ENCODE peak calls at places on chromosomes 12 and 14, in six cellular contexts. M is breast epithelium, R is body of pancreas, W is HCT116, N is epithelial cell of esophagus, H is neural crest cell. S is an unnamed sample.

GRCh38 chr12:98955284-98955683 is 310.2 kb downstream of the APAF1 start:
- DNase-seq in M (no peak), R (no peak), W (peak), N (peak), H (no peak), S (no peak)

GRCh38 chr14:104723651-104724406 is at the start of gene ADSS1:
- DNase-seq in M (no peak), R (peak), W (no peak), N (peak), H (peak), S (no peak)

GRCh38 chr12:107027304-107028053 is 40.5 kb upstream of the MTERF2 start:
- DNase-seq in M (no peak), R (no peak), W (peak), N (peak), H (no peak), S (no peak)

GRCh38 chr12:27463826-27464554 is 17.5 kb downstream of the SMCO2 start:
- DNase-seq in M (no peak), R (peak), W (no peak), N (no peak), H (no peak), S (no peak)

GRCh38 chr14:69427596-69427995 is 29.1 kb downstream of the SLC39A9 start:
- DNase-seq in M (no peak), R (no peak), W (no peak), N (peak), H (no peak), S (no peak)

GRCh38 chr14:30330452-30330851 is 228.5 kb upstream of the G2E3 start:
- DNase-seq in M (no peak), R (no peak), W (peak), N (peak), H (no peak), S (no peak)

GRCh38 chr14:92607702-92608429 is 94.3 kb downstream of the RIN3 start:
- DNase-seq in M (no peak), R (no peak), W (no peak), N (peak), H (no peak), S (no peak)

GRCh38 chr12:60947533-60947932 is 1312.7 kb upstream of the USP15 start:
- DNase-seq in M (no peak), R (no peak), W (no peak), N (no peak), H (no peak), S (no peak)

GRCh38 chr12:1691123-1692007 is 495 bp downstream of the ADIPOR2 start:
- DNase-seq in M (no peak), R (no peak), W (no peak), N (peak), H (no peak), S (peak)

GRCh38 chr12:7961395-7962188 is 25.6 kb upstream of the SLC2A3 start:
- DNase-seq in M (no peak), R (no peak), W (no peak), N (no peak), H (no peak), S (no peak)

GRCh38 chr12:27334052-27334720 is 1.6 kb downstream of the BMAL2 start:
- DNase-seq in M (no peak), R (no peak), W (no peak), N (peak), H (no peak), S (no peak)

GRCh38 chr12:79125358-79125757 is 260.8 kb downstream of the SYT1 start:
- DNase-seq in M (no peak), R (no peak), W (no peak), N (no peak), H (no peak), S (no peak)

GRCh38 chr12:67047634-67048033 is 221.5 kb upstream of the CAND1 start:
- DNase-seq in M (no peak), R (no peak), W (no peak), N (no peak), H (no peak), S (no peak)

GRCh38 chr12:91685917-91686316 is 459.7 kb downstream of the BTG1 start:
- DNase-seq in M (no peak), R (no peak), W (peak), N (peak), H (no peak), S (no peak)

GRCh38 chr12:126588586-126589249 is 1523.5 kb downstream of the AACS start:
- DNase-seq in M (no peak), R (no peak), W (no peak), N (no peak), H (no peak), S (no peak)

GRCh38 chr12:124422570-124423523 is 128.0 kb downstream of the RFLNA start:
- DNase-seq in M (peak), R (peak), W (peak), N (peak), H (no peak), S (no peak)

GRCh38 chr12:88570103-88570502 is 10.2 kb downstream of the KITLG start:
- DNase-seq in M (no peak), R (no peak), W (no peak), N (peak), H (no peak), S (no peak)

GRCh38 chr12:57564178-57564740 is 14.4 kb downstream of the KIF5A start:
- DNase-seq in M (no peak), R (no peak), W (no peak), N (no peak), H (no peak), S (no peak)

GRCh38 chr14:77311217-77311616 is 9.5 kb downstream of the POMT2 start:
- DNase-seq in M (no peak), R (no peak), W (no peak), N (peak), H (no peak), S (no peak)

GRCh38 chr12:117803013-117803412 is 165.8 kb downstream of the KSR2 start:
- DNase-seq in M (no peak), R (peak), W (no peak), N (peak), H (no peak), S (no peak)

GRCh38 chr12:28253175-28253641 is 63.0 kb downstream of the CCDC91 start:
- DNase-seq in M (no peak), R (no peak), W (no peak), N (peak), H (no peak), S (no peak)

GRCh38 chr12:52566847-52567291 is 6.8 kb downstream of the KRT74 start:
- DNase-seq in M (no peak), R (no peak), W (no peak), N (no peak), H (no peak), S (no peak)

GRCh38 chr14:96205994-96206392 is 1.4 kb downstream of the BDKRB2 start:
- DNase-seq in M (no peak), R (no peak), W (no peak), N (no peak), H (no peak), S (no peak)

GRCh38 chr12:32847287-32847686 is 49.3 kb downstream of the PKP2 start:
- DNase-seq in M (no peak), R (no peak), W (no peak), N (no peak), H (no peak), S (no peak)

GRCh38 chr12:66629138-66629880 is 49.6 kb downstream of the GRIP1 start:
- DNase-seq in M (no peak), R (no peak), W (no peak), N (no peak), H (no peak), S (no peak)

GRCh38 chr12:126819554-126819953 is 1447.4 kb upstream of the TMEM132C start:
- DNase-seq in M (no peak), R (no peak), W (no peak), N (no peak), H (no peak), S (no peak)

GRCh38 chr14:91947196-91948184 is at the start of gene FBLN5:
- DNase-seq in M (no peak), R (peak), W (no peak), N (peak), H (no peak), S (peak)

GRCh38 chr14:101216725-101217463 is 313.4 kb upstream of the RTL1 start:
- DNase-seq in M (no peak), R (no peak), W (no peak), N (no peak), H (no peak), S (peak)

GRCh38 chr14:104794641-104795467 is 694 bp downstream of the AKT1 start:
- DNase-seq in M (no peak), R (peak), W (no peak), N (peak), H (no peak), S (no peak)

GRCh38 chr12:77225373-77225772 is 160.0 kb upstream of the E2F7 start:
- DNase-seq in M (no peak), R (no peak), W (no peak), N (no peak), H (no peak), S (no peak)

GRCh38 chr12:48681416-48681737 is 661 bp downstream of the KANSL2 start:
- DNase-seq in M (no peak), R (no peak), W (no peak), N (no peak), H (no peak), S (no peak)

GRCh38 chr14:65044596-65044959 is 57.7 kb downstream of the MAX start:
- DNase-seq in M (no peak), R (no peak), W (no peak), N (no peak), H (no peak), S (no peak)

DNA sequence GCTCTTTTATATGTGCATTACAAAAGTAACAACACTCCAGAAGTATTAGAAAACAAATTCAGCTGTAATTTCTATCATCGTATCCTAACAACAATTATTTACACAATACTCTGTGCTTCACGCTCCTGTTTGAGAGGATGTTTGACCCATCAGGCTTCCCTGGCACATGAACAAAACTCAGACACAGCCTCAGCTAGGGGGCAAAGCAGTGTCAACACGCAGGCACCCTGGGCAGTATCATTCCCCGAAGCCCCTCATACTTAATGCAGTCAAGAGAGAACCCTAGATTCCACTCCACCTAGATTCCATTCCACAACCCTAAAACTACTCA is 15.4 kb downstream of the MANSC1 start:
- DNase-seq in M (no peak), R (no peak), W (no peak), N (no peak), H (no peak), S (no peak)
- TF ChIP-seq CTCF in M (no peak), R (no peak), W (no peak), N (no peak), H (peak), S (peak)

DNA sequence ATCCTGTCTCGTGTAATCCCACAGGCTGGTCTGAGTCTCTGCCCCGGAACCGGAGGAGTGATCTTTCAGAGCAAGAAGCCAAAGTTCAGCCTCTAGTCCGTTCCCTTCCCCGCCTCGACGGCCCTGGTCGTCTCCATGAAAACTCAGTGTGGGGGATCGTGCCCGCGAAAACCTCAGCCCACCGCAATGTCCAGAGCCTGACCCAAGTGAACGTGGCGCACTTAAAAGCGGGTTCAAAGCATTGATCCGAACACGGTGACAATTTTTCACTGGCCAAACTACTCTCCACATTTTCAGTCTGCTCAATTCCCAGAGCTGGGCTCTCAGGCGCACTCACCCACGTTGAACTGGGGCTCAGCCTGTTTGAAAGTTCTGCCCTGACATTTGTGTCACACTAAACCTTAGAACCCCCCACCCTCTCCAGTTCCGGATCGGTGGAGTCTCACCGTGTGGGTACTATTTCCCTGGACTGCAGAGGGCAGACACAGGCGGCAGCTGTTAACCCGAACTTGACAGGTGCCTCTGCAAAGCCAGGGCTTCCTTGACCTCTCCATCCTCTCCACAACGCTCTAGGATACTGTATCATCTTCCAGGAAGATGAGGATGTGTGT is 883 bp upstream of the PRICKLE1 start:
- DNase-seq in M (no peak), R (peak), W (no peak), N (peak), H (no peak), S (no peak)
- TF ChIP-seq CTCF in M (no peak), R (no peak), W (no peak), N (peak), H (no peak), S (no peak)

GRCh38 chr12:56223571-56224101 is 506 bp upstream of the NABP2 start:
- DNase-seq in M (no peak), R (no peak), W (no peak), N (no peak), H (no peak), S (no peak)

GRCh38 chr12:56220611-56221232 is 1.0 kb downstream of the RNF41 start:
- DNase-seq in M (no peak), R (no peak), W (no peak), N (peak), H (no peak), S (no peak)

GRCh38 chr12:56221233-56221756 is 427 bp downstream of the RNF41 start:
- DNase-seq in M (peak), R (peak), W (no peak), N (peak), H (peak), S (no peak)

GRCh38 chr12:56222531-56222895 is 791 bp upstream of the RNF41 start:
- DNase-seq in M (no peak), R (no peak), W (no peak), N (no peak), H (no peak), S (no peak)

GRCh38 chr12:56221757-56222530 is at the start of gene RNF41:
- DNase-seq in M (peak), R (peak), W (peak), N (peak), H (peak), S (peak)
- TF ChIP-seq CTCF in M (no peak), R (peak), W (no peak), N (no peak), H (no peak), S (peak)

GRCh38 chr14:37591311-37591940 is 3.6 kb downstream of the FOXA1 start:
- DNase-seq in M (no peak), R (no peak), W (no peak), N (peak), H (no peak), S (no peak)
- TF ChIP-seq CTCF in M (peak), R (no peak), W (no peak), N (no peak), H (peak), S (peak)

GRCh38 chr14:90299408-90299807 is 32.3 kb downstream of the NRDE2 start:
- DNase-seq in M (no peak), R (no peak), W (no peak), N (no peak), H (no peak), S (no peak)
- TF ChIP-seq CTCF in M (no peak), R (no peak), W (no peak), N (no peak), H (no peak), S (no peak)

DNA sequence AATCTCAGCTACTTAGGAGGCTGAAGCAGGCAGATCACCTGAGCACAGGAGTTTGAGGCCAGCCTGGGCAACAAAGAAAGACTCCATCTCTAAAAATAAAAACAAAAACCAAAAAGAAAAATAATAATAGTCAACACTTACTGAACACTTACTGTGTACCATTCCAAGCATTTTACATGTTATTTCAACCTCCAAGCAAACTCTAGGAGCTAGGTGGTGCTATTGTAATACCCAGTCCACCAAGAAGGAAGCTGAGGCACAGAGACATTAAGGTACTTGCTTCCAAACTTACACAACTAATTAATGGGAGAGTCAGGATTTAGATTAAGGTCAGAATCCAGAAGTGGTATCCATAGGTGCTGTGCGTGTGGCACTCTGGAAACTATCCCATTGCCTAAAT is 13.7 kb upstream of the OR6J1 start:
- DNase-seq in M (no peak), R (no peak), W (no peak), N (peak), H (no peak), S (no peak)
- TF ChIP-seq CTCF in M (no peak), R (peak), W (peak), N (peak), H (no peak), S (peak)

GRCh38 chr12:114018669-114019068 is 52.5 kb upstream of the RBM19 start:
- DNase-seq in M (no peak), R (no peak), W (no peak), N (peak), H (no peak), S (no peak)
- TF ChIP-seq CTCF in M (no peak), R (no peak), W (no peak), N (no peak), H (no peak), S (no peak)

GRCh38 chr12:94148841-94149780 is 734 bp downstream of the PLXNC1 start:
- DNase-seq in M (no peak), R (peak), W (no peak), N (peak), H (no peak), S (peak)
- TF ChIP-seq CTCF in M (no peak), R (no peak), W (no peak), N (no peak), H (peak), S (peak)

DNA sequence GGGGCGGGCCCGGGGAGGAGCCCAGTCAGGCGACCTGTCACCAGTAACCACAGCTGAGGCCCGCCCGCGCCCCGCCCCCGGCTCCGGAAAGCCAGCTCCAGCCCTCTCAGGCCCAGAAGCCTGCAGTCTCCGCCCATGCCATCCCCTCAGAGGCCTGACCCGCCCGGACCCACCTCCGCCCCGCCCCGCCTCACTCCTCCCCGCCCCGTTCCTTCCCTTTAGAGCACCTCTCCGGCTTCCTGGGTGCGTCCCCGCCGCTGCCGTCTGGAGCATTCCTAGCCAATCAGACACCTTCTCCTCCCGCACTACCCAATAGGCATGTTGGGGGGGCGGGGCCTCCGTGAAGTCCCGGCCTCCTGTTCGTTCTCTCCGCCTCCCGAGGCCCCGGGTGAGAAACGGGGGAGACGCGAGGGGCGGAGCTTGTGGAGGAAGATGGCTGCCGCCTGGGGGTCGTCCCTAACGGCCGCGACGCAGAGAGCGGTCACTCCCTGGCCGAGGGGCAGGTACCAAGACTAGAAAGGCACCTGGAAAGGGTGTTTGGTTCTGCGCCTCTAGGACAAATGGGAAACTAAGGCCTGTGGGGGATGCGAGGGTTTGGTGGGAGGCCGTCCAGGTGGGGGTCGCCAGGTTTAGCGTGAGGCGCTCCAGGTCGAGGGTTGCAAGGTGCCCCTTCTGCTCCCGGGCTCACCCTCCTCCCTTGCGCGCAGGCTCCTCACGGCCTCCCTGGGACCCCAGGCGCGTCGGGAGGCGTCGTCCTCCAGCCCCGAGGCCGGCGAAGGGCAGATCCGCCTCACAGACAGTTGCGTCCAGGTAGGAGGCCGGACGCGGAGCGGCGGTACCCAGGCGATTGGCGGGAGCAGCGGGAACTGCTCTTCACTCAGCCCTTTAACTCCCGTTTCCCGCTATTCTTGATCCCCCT is at the start of gene ISCA2:
- DNase-seq in M (peak), R (peak), W (peak), N (peak), H (peak), S (peak)
- TF ChIP-seq CTCF in M (no peak), R (no peak), W (no peak), N (no peak), H (no peak), S (no peak)

GRCh38 chr12:121539908-121540307 is 40.9 kb downstream of the KDM2B start:
- DNase-seq in M (no peak), R (no peak), W (no peak), N (no peak), H (no peak), S (no peak)

GRCh38 chr12:121536929-121537813 is 43.7 kb downstream of the KDM2B start:
- DNase-seq in M (peak), R (peak), W (no peak), N (peak), H (peak), S (peak)

GRCh38 chr12:121536058-121536928 is 44.5 kb downstream of the KDM2B start:
- DNase-seq in M (no peak), R (peak), W (no peak), N (peak), H (peak), S (peak)

GRCh38 chr12:121537814-121538698 is 42.8 kb downstream of the KDM2B start:
- DNase-seq in M (no peak), R (no peak), W (no peak), N (no peak), H (peak), S (no peak)

DNA sequence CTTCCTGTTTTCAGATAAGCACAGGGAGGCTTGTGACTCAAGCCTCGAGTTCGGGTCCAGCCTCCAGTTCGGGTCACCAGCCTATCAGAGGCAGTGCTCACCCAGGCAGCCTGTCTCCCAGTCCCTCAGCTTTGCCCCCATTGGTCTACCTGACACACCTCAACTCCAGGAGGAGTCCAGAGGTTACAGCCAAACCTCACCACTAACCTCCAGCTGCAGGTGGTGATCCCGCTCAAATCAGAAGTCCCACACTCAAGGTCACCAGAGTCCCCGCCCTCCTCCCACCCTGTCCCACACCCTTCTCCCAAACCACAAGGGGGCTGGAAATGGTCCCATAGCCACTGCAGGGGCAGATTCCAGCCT is 42.1 kb downstream of the KDM2B start:
- DNase-seq in M (no peak), R (peak), W (peak), N (peak), H (no peak), S (no peak)
- TF ChIP-seq CTCF in M (no peak), R (no peak), W (no peak), N (no peak), H (no peak), S (no peak)

S was measured in type B pancreatic cell.